ENCODE peak calls at places on chromosomes 1 and 21, in six cellular contexts. W is tibial artery, K is OCI-LY7, P is H9, N is gastrocnemius medialis, V is colonic mucosa. I is an unnamed sample. For H3K4me1, the result is how much of the 10 kb centered on the place peaks cover.

GRCh38 chr1:189438808-189439207 is 1038.9 kb downstream of the BRINP3 start:
- DNase-seq in W (no peak), V (no peak), P (no peak), K (no peak), N (no peak), I (no peak)

GRCh38 chr1:157310401-157310800 is 172.2 kb upstream of the ETV3 start:
- DNase-seq in V (no peak), P (peak), K (no peak), N (no peak), W (no peak), I (no peak)

GRCh38 chr1:202221911-202222909 is 28.6 kb downstream of the LGR6 start:
- DNase-seq in P (no peak), K (no peak), V (no peak), N (no peak), W (no peak), I (no peak)

GRCh38 chr21:30408782-30409494 is 13.1 kb downstream of the KRTAP13-1 start:
- DNase-seq in K (no peak), P (peak), W (no peak), N (no peak), V (peak), I (no peak)

GRCh38 chr1:33410091-33410701 is 20.7 kb downstream of the PHC2 start:
- DNase-seq in V (no peak), K (no peak), P (no peak), N (no peak), W (peak), I (peak)

GRCh38 chr21:16594191-16594590 is 864.4 kb downstream of the USP25 start:
- DNase-seq in P (no peak), K (no peak), W (no peak), V (no peak), N (no peak), I (no peak)

GRCh38 chr1:230277201-230277771 is 148.8 kb downstream of the PGBD5 start:
- DNase-seq in P (peak), K (peak), N (no peak), W (peak), V (no peak), I (peak)

GRCh38 chr1:35574655-35575400 is 1.7 kb downstream of the TFAP2E start:
- DNase-seq in V (no peak), P (no peak), K (no peak), W (no peak), N (no peak), I (peak)

GRCh38 chr1:246106342-246106763 is 400.7 kb downstream of the SMYD3 start:
- DNase-seq in K (no peak), W (no peak), N (no peak), V (no peak), P (no peak), I (no peak)

GRCh38 chr1:92619466-92620189 is 132.9 kb upstream of the GFI1 start:
- DNase-seq in V (no peak), N (no peak), K (no peak), P (no peak), W (no peak), I (no peak)

GRCh38 chr1:219629481-219629880 is 16.6 kb upstream of the ZC3H11B start:
- DNase-seq in P (no peak), N (no peak), V (no peak), W (no peak), K (no peak), I (no peak)

GRCh38 chr1:118077331-118078055 is 107.5 kb downstream of the SPAG17 start:
- DNase-seq in N (no peak), V (peak), W (no peak), K (no peak), P (peak), I (no peak)

GRCh38 chr1:228487336-228488106 is at the start of gene RNF187:
- DNase-seq in W (peak), V (peak), P (no peak), N (peak), K (no peak), I (peak)

GRCh38 chr1:112083487-112083886 is 94.0 kb upstream of the KCND3 start:
- DNase-seq in V (no peak), N (no peak), K (peak), P (no peak), W (no peak), I (no peak)

GRCh38 chr1:25952851-25953401 is 44.9 kb downstream of the PAFAH2 start:
- DNase-seq in W (no peak), V (no peak), P (no peak), K (no peak), N (no peak), I (no peak)

GRCh38 chr1:118744420-118744819 is 243.7 kb downstream of the TBX15 start:
- DNase-seq in K (no peak), N (peak), P (no peak), W (no peak), V (no peak), I (no peak)

GRCh38 chr1:78676347-78676982 is 26.8 kb downstream of the IFI44 start:
- DNase-seq in V (peak), N (peak), K (peak), P (no peak), W (no peak), I (no peak)

GRCh38 chr1:208933984-208934525 is 649.5 kb upstream of the CAMK1G start:
- DNase-seq in W (no peak), N (no peak), V (no peak), K (no peak), P (no peak), I (no peak)

GRCh38 chr21:28473530-28474225 is 519.0 kb downstream of the LTN1 start:
- DNase-seq in K (no peak), P (no peak), N (no peak), W (no peak), V (no peak), I (no peak)

GRCh38 chr21:32181415-32181814 is 97.4 kb downstream of the MIS18A start:
- DNase-seq in W (no peak), K (no peak), N (no peak), P (no peak), V (no peak), I (no peak)

GRCh38 chr1:28441674-28442073 is 64.2 kb upstream of the RCC1 start:
- DNase-seq in V (no peak), P (no peak), W (no peak), N (no peak), K (no peak), I (no peak)

GRCh38 chr1:6500446-6501406 is 9.3 kb upstream of the PLEKHG5 start:
- DNase-seq in V (no peak), P (no peak), N (no peak), K (no peak), W (peak), I (peak)

GRCh38 chr1:47682786-47683350 is 245.0 kb downstream of the FOXD2 start:
- DNase-seq in N (no peak), W (no peak), V (peak), K (no peak), P (peak), I (no peak)

GRCh38 chr1:245168921-245169320 is 14.1 kb downstream of the KIF26B start:
- DNase-seq in V (no peak), N (no peak), K (no peak), W (no peak), P (no peak), I (no peak)

GRCh38 chr1:204479387-204480136 is 15.0 kb downstream of the PIK3C2B start:
- DNase-seq in N (no peak), K (no peak), V (peak), W (no peak), P (no peak), I (no peak)

GRCh38 chr1:100448371-100448770 is 89.6 kb upstream of the GPR88 start:
- DNase-seq in W (no peak), N (no peak), V (no peak), P (no peak), K (no peak), I (no peak)

GRCh38 chr1:205052689-205053088 is 9.7 kb downstream of the CNTN2 start:
- DNase-seq in N (no peak), V (no peak), P (no peak), K (peak), W (no peak), I (no peak)

GRCh38 chr1:24161270-24161669 is 18.3 kb upstream of the IL22RA1 start:
- DNase-seq in K (no peak), W (no peak), V (peak), P (no peak), N (no peak), I (no peak)

GRCh38 chr1:24155011-24155782 is 12.3 kb upstream of the IL22RA1 start:
- DNase-seq in K (peak), W (no peak), N (no peak), V (peak), P (peak), I (no peak)

GRCh38 chr1:24157921-24158481 is 15.1 kb upstream of the IL22RA1 start:
- DNase-seq in V (no peak), K (no peak), W (no peak), P (no peak), N (no peak), I (no peak)

GRCh38 chr1:24156542-24157260 is 13.8 kb upstream of the IL22RA1 start:
- DNase-seq in W (no peak), N (no peak), K (no peak), P (no peak), V (no peak), I (no peak)

GRCh38 chr1:24159366-24159765 is 16.4 kb upstream of the IL22RA1 start:
- DNase-seq in V (no peak), W (no peak), K (no peak), N (no peak), P (no peak), I (no peak)
- H3K27ac ChIP-seq in V (no peak), W (no peak), K (no peak), N (no peak), P (no peak), I (no peak)

GRCh38 chr1:200367841-200368534 is 41.8 kb downstream of the ZNF281 start:
- DNase-seq in V (no peak), P (no peak), K (no peak), W (no peak), N (no peak), I (no peak)
- H3K4me1 ChIP-seq in V (under half), P (under half), K (half or more), W (under half), N (under half), I (under half)

DNA sequence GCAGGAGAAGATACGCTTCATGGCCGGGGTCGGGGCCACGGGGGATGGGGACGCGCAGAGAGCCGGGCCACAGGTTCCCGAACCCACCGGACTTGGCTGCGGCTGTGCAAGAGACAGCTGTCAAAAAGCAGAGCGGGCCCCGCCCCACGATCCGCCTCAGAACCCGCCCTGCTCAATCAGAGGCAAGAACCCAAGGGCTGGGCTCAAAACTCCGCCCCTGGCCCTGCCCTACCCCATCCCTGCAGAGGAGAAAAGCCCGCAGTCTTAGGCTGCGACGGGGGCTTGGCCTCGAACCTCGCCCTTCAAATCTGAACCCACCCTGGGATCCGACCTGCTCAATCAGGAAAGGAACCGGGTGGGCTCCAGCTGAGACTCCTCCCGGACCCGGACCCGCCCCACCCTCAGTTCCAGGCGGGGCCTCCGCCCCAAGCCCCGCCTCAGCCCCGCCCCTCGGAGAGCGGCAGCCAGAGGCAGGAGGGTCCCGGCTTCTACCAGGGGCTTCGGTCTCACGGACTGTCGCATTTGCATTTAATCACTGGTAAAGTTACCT is at the start of gene ANKRD35:
- DNase-seq in W (peak), N (peak), K (peak), P (peak), V (peak), I (peak)
- H3K27ac ChIP-seq in W (peak), N (peak), K (no peak), P (no peak), V (no peak), I (peak)

DNA sequence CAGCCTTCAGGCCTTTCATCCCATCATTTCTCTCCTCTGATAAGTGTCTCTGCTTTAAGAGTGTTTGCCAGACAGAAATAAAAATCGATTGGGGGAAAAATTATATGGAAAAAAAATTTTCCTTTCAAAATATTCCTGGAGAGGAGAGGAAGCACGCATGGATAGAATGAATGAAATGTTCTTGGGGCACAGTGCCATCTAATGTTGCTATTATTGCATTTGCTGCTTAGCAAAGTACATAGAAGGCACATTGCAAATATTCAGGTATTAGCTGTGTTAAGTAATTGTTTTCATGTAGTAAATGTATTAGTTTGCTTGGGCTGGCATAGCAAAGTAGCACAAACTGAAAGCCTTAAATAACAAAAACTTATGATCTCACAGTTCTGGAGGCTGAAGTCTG is 18.1 kb downstream of the B3GALT5 start:
- DNase-seq in W (no peak), N (no peak), V (no peak), K (no peak), P (no peak), I (no peak)
- H3K4me1 ChIP-seq in W (under half), N (under half), V (under half), K (under half), P (under half), I (under half)

DNA sequence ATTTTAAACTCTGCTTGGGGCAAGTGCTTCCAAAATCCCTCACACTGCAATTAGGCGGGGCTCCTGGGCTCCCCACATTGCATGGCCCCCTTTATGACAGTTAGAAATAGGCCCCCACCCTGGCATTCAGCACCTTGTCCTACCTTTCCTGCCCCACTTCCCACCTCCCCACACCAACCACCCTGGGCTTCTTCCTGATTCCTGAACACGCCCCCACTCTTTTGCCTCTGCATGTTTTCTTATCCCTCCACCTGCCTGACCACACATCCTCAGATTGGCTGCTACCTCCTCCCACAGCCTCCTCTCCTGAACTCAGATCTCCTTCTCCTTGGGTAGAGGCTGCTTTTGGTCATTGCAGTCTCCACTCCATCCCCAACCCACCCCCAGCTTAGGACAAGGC is 1.5 kb downstream of the MOB3C start:
- DNase-seq in P (no peak), N (no peak), K (no peak), W (no peak), V (no peak), I (no peak)
- H3K27ac ChIP-seq in P (no peak), N (peak), K (no peak), W (peak), V (no peak), I (peak)

DNA sequence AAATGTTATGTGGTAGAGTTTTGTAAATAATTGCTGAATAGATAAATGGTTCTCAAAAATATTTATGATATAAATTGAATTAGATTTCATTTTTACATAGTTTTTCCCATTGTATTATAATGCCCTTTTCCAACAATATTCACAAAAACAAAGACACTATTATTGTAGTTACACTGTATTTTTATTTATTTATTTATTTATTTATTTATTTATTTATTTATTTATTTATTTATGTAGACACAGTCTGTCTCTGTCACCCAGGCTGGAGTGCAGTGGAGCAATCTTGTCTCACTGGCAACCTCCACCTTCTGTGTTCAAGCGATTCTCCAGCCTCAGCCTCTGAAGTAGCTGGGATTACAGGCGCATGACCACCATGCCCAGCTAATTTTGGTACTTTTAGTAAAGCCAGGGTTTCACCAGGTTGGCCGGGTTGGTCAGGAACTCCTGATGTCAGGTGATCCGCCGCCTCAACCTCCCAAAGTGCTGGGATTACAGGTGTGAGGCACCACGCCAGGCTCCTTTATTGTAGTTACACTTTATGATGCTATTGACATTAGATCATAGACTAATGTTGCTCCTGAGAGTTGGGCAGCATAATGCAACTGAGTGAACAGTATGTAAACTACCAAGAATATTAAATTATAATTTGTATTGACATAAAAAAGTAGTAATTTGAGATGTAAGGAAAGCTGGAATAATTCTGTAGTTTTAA is 1430.0 kb upstream of the PRMT6 start:
- DNase-seq in P (no peak), K (no peak), V (peak), N (no peak), W (no peak), I (no peak)
- H3K4me1 ChIP-seq in P (under half), K (under half), V (under half), N (under half), W (under half), I (under half)

GRCh38 chr1:59497616-59498015 is 200.7 kb downstream of the FGGY start:
- DNase-seq in V (no peak), K (no peak), N (no peak), W (no peak), P (no peak), I (no peak)
- H3K27ac ChIP-seq in V (no peak), K (no peak), N (peak), W (no peak), P (no peak), I (no peak)